ENCODE peak calls at places on chromosomes 6 and 20, in seven cellular contexts. One of them, this sample, is unnamed. For H3K4me1, the result is how much of the 10 kb centered on the place peaks cover.

GRCh38 chr6:170043881-170044790 is 246.7 kb downstream of the DLL1 start:
- DNase-seq in CD8-positive, alpha-beta T cell: no peak
- DNase-seq in endothelial cell of umbilical vein: no peak
- DNase-seq in sigmoid colon: peak
- DNase-seq in OCI-LY7: no peak
- DNase-seq in uterus: no peak
- DNase-seq in vagina: no peak
- DNase-seq in this sample: no peak

GRCh38 chr20:48626938-48627736 is 200.7 kb downstream of the PREX1 start:
- DNase-seq in CD8-positive, alpha-beta T cell: no peak
- DNase-seq in endothelial cell of umbilical vein: no peak
- DNase-seq in sigmoid colon: no peak
- DNase-seq in OCI-LY7: no peak
- DNase-seq in uterus: no peak
- DNase-seq in vagina: no peak
- DNase-seq in this sample: no peak

GRCh38 chr6:142518126-142518525 is 216.3 kb downstream of the ADGRG6 start:
- DNase-seq in CD8-positive, alpha-beta T cell: no peak
- DNase-seq in endothelial cell of umbilical vein: no peak
- DNase-seq in sigmoid colon: no peak
- DNase-seq in OCI-LY7: no peak
- DNase-seq in uterus: no peak
- DNase-seq in vagina: no peak
- DNase-seq in this sample: no peak

GRCh38 chr6:83514877-83515466 is 2.6 kb downstream of the PRSS35 start:
- DNase-seq in CD8-positive, alpha-beta T cell: no peak
- DNase-seq in endothelial cell of umbilical vein: peak
- DNase-seq in sigmoid colon: no peak
- DNase-seq in OCI-LY7: peak
- DNase-seq in uterus: no peak
- DNase-seq in vagina: no peak
- DNase-seq in this sample: no peak

GRCh38 chr20:63025534-63026331 is 19.0 kb upstream of the BHLHE23 start:
- DNase-seq in CD8-positive, alpha-beta T cell: no peak
- DNase-seq in endothelial cell of umbilical vein: no peak
- DNase-seq in sigmoid colon: no peak
- DNase-seq in OCI-LY7: no peak
- DNase-seq in uterus: no peak
- DNase-seq in vagina: no peak
- DNase-seq in this sample: no peak

GRCh38 chr6:150006961-150007464 is 18.3 kb downstream of the RAET1L start:
- DNase-seq in CD8-positive, alpha-beta T cell: no peak
- DNase-seq in endothelial cell of umbilical vein: no peak
- DNase-seq in sigmoid colon: no peak
- DNase-seq in OCI-LY7: peak
- DNase-seq in uterus: no peak
- DNase-seq in vagina: no peak
- DNase-seq in this sample: no peak

GRCh38 chr20:16707674-16708073 is 22.2 kb upstream of the SNRPB2 start:
- DNase-seq in CD8-positive, alpha-beta T cell: no peak
- DNase-seq in endothelial cell of umbilical vein: no peak
- DNase-seq in sigmoid colon: no peak
- DNase-seq in OCI-LY7: peak
- DNase-seq in uterus: no peak
- DNase-seq in vagina: no peak
- DNase-seq in this sample: no peak

GRCh38 chr6:47238456-47238995 is 71.2 kb downstream of the TNFRSF21 start:
- DNase-seq in CD8-positive, alpha-beta T cell: no peak
- DNase-seq in endothelial cell of umbilical vein: no peak
- DNase-seq in sigmoid colon: no peak
- DNase-seq in OCI-LY7: no peak
- DNase-seq in uterus: no peak
- DNase-seq in vagina: no peak
- DNase-seq in this sample: no peak

GRCh38 chr6:69974193-69974592 is 107.8 kb downstream of the COL19A1 start:
- DNase-seq in CD8-positive, alpha-beta T cell: no peak
- DNase-seq in endothelial cell of umbilical vein: no peak
- DNase-seq in sigmoid colon: no peak
- DNase-seq in OCI-LY7: no peak
- DNase-seq in uterus: no peak
- DNase-seq in vagina: no peak
- DNase-seq in this sample: no peak

GRCh38 chr6:163207984-163208383 is 206.5 kb upstream of the QKI start:
- DNase-seq in CD8-positive, alpha-beta T cell: no peak
- DNase-seq in endothelial cell of umbilical vein: no peak
- DNase-seq in sigmoid colon: no peak
- DNase-seq in OCI-LY7: no peak
- DNase-seq in uterus: no peak
- DNase-seq in vagina: no peak
- DNase-seq in this sample: no peak

GRCh38 chr6:14799928-14800327 is 445.9 kb upstream of the JARID2 start:
- DNase-seq in CD8-positive, alpha-beta T cell: no peak
- DNase-seq in endothelial cell of umbilical vein: peak
- DNase-seq in sigmoid colon: peak
- DNase-seq in OCI-LY7: peak
- DNase-seq in uterus: peak
- DNase-seq in vagina: no peak
- DNase-seq in this sample: no peak

GRCh38 chr6:119347466-119348307 is 1.9 kb downstream of the MAN1A1 start:
- DNase-seq in CD8-positive, alpha-beta T cell: peak
- DNase-seq in endothelial cell of umbilical vein: no peak
- DNase-seq in sigmoid colon: peak
- DNase-seq in OCI-LY7: peak
- DNase-seq in uterus: no peak
- DNase-seq in vagina: no peak
- DNase-seq in this sample: no peak

GRCh38 chr6:84738996-84739865 is 25.2 kb downstream of the TBX18 start:
- DNase-seq in CD8-positive, alpha-beta T cell: no peak
- DNase-seq in endothelial cell of umbilical vein: no peak
- DNase-seq in sigmoid colon: no peak
- DNase-seq in OCI-LY7: no peak
- DNase-seq in uterus: no peak
- DNase-seq in vagina: no peak
- DNase-seq in this sample: no peak

GRCh38 chr20:53966774-53967398 is 103.5 kb downstream of the BCAS1 start:
- DNase-seq in CD8-positive, alpha-beta T cell: no peak
- DNase-seq in endothelial cell of umbilical vein: no peak
- DNase-seq in sigmoid colon: no peak
- DNase-seq in OCI-LY7: no peak
- DNase-seq in uterus: no peak
- DNase-seq in vagina: no peak
- DNase-seq in this sample: no peak
- H3K27ac ChIP-seq in CD8-positive, alpha-beta T cell: no peak
- H3K27ac ChIP-seq in endothelial cell of umbilical vein: no peak
- H3K27ac ChIP-seq in sigmoid colon: no peak
- H3K27ac ChIP-seq in OCI-LY7: no peak
- H3K27ac ChIP-seq in uterus: no peak
- H3K27ac ChIP-seq in vagina: no peak
- H3K27ac ChIP-seq in this sample: no peak

DNA sequence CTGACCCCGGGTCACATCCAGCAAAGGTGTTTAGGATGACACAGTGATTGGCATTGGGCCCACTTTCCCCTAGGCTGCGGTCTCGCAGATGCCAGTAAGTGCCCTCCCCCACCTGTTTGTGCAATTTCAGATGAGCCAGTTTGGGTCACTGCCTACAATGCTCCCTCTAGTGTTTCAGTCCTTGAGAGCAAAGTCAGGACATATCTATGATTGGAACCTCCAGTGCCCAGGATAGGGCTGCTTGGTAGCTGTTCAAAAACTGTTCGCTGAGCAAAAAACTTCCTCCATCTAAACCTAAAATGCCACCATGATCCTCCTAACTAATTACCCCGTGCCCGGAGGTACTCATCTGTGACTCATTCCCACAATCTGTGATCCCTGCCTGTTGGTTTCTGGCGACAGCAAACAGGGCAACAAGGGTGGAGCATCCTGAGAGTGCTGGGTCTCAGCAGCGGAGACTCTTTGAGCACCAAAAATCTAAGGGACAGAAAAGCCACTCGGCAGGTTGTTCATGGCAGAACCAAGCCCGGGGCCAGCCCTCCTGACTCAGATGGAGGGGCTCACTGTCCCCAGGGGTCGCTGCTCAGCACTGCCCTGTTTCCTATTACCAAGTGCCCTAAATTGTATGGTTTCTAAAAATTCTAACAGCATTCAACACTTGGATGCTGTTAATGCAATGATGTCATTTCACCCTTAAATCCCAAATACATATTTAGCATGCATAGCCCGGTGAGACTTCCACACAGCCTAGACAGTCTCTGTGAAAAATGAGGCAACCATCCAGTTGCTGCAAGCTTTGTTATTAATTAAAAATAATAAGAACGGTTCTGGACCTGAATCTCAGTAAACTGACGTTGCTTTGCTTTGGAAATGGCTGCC is 5.0 kb downstream of the VSX1 start:
- DNase-seq in CD8-positive, alpha-beta T cell: no peak
- DNase-seq in endothelial cell of umbilical vein: no peak
- DNase-seq in sigmoid colon: no peak
- DNase-seq in OCI-LY7: peak
- DNase-seq in uterus: no peak
- DNase-seq in vagina: peak
- DNase-seq in this sample: no peak
- TF ChIP-seq CTCF in CD8-positive, alpha-beta T cell: no peak
- TF ChIP-seq CTCF in endothelial cell of umbilical vein: no peak
- TF ChIP-seq CTCF in sigmoid colon: no peak
- TF ChIP-seq CTCF in OCI-LY7: peak
- TF ChIP-seq CTCF in uterus: peak
- TF ChIP-seq CTCF in vagina: no peak
- TF ChIP-seq CTCF in this sample: no peak

GRCh38 chr6:37623666-37624065 is 74.0 kb downstream of the MDGA1 start:
- DNase-seq in CD8-positive, alpha-beta T cell: no peak
- DNase-seq in endothelial cell of umbilical vein: no peak
- DNase-seq in sigmoid colon: peak
- DNase-seq in OCI-LY7: no peak
- DNase-seq in uterus: no peak
- DNase-seq in vagina: no peak
- DNase-seq in this sample: no peak

GRCh38 chr6:37624606-37625574 is 72.8 kb downstream of the MDGA1 start:
- DNase-seq in CD8-positive, alpha-beta T cell: no peak
- DNase-seq in endothelial cell of umbilical vein: peak
- DNase-seq in sigmoid colon: no peak
- DNase-seq in OCI-LY7: no peak
- DNase-seq in uterus: peak
- DNase-seq in vagina: no peak
- DNase-seq in this sample: no peak

GRCh38 chr6:37625591-37626374 is 71.9 kb downstream of the MDGA1 start:
- DNase-seq in CD8-positive, alpha-beta T cell: no peak
- DNase-seq in endothelial cell of umbilical vein: no peak
- DNase-seq in sigmoid colon: no peak
- DNase-seq in OCI-LY7: no peak
- DNase-seq in uterus: no peak
- DNase-seq in vagina: no peak
- DNase-seq in this sample: no peak

GRCh38 chr6:37622639-37623038 is 75.0 kb downstream of the MDGA1 start:
- DNase-seq in CD8-positive, alpha-beta T cell: no peak
- DNase-seq in endothelial cell of umbilical vein: no peak
- DNase-seq in sigmoid colon: peak
- DNase-seq in OCI-LY7: peak
- DNase-seq in uterus: no peak
- DNase-seq in vagina: no peak
- DNase-seq in this sample: no peak

GRCh38 chr6:37624121-37624520 is 73.6 kb downstream of the MDGA1 start:
- DNase-seq in CD8-positive, alpha-beta T cell: no peak
- DNase-seq in endothelial cell of umbilical vein: no peak
- DNase-seq in sigmoid colon: no peak
- DNase-seq in OCI-LY7: no peak
- DNase-seq in uterus: no peak
- DNase-seq in vagina: no peak
- DNase-seq in this sample: no peak
- H3K4me1 ChIP-seq in CD8-positive, alpha-beta T cell: under half
- H3K4me1 ChIP-seq in endothelial cell of umbilical vein: under half
- H3K4me1 ChIP-seq in sigmoid colon: under half
- H3K4me1 ChIP-seq in OCI-LY7: under half
- H3K4me1 ChIP-seq in uterus: under half
- H3K4me1 ChIP-seq in vagina: under half
- H3K4me1 ChIP-seq in this sample: under half

GRCh38 chr6:17998442-17998841 is 11.0 kb upstream of the KIF13A start:
- DNase-seq in CD8-positive, alpha-beta T cell: no peak
- DNase-seq in endothelial cell of umbilical vein: no peak
- DNase-seq in sigmoid colon: no peak
- DNase-seq in OCI-LY7: no peak
- DNase-seq in uterus: no peak
- DNase-seq in vagina: no peak
- DNase-seq in this sample: no peak

GRCh38 chr6:17995414-17995813 is 8.0 kb upstream of the KIF13A start:
- DNase-seq in CD8-positive, alpha-beta T cell: no peak
- DNase-seq in endothelial cell of umbilical vein: no peak
- DNase-seq in sigmoid colon: no peak
- DNase-seq in OCI-LY7: no peak
- DNase-seq in uterus: no peak
- DNase-seq in vagina: no peak
- DNase-seq in this sample: no peak

GRCh38 chr6:17999430-17999829 is 12.0 kb upstream of the KIF13A start:
- DNase-seq in CD8-positive, alpha-beta T cell: no peak
- DNase-seq in endothelial cell of umbilical vein: no peak
- DNase-seq in sigmoid colon: no peak
- DNase-seq in OCI-LY7: no peak
- DNase-seq in uterus: no peak
- DNase-seq in vagina: no peak
- DNase-seq in this sample: no peak

GRCh38 chr6:17994019-17994418 is 6.6 kb upstream of the KIF13A start:
- DNase-seq in CD8-positive, alpha-beta T cell: no peak
- DNase-seq in endothelial cell of umbilical vein: no peak
- DNase-seq in sigmoid colon: no peak
- DNase-seq in OCI-LY7: no peak
- DNase-seq in uterus: no peak
- DNase-seq in vagina: no peak
- DNase-seq in this sample: no peak

DNA sequence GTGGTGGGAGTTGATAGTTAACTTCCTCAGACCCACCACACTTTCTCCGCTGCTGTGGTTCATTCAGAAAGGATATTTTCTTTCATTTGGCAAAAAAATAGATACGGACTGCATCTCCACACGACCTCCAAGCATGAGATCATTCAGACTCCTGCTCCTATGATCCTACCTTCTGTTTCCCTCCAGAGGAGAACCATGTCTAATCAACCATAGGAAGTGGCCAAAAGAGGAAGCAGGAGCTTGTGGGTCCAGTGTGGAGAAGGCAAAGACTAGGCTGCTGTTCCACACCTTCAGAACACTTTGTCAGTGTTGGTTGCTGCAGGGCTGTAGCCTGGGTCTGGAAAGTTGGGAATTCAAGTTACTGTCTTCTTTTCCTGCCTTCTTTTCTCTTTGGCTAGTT is 10.6 kb upstream of the KIF13A start:
- DNase-seq in CD8-positive, alpha-beta T cell: no peak
- DNase-seq in endothelial cell of umbilical vein: no peak
- DNase-seq in sigmoid colon: no peak
- DNase-seq in OCI-LY7: no peak
- DNase-seq in uterus: no peak
- DNase-seq in vagina: no peak
- DNase-seq in this sample: no peak
- H3K27ac ChIP-seq in CD8-positive, alpha-beta T cell: no peak
- H3K27ac ChIP-seq in endothelial cell of umbilical vein: no peak
- H3K27ac ChIP-seq in sigmoid colon: no peak
- H3K27ac ChIP-seq in OCI-LY7: no peak
- H3K27ac ChIP-seq in uterus: no peak
- H3K27ac ChIP-seq in vagina: no peak
- H3K27ac ChIP-seq in this sample: no peak

GRCh38 chr6:129472239-129472638 is 237.7 kb downstream of the ARHGAP18 start:
- DNase-seq in CD8-positive, alpha-beta T cell: no peak
- DNase-seq in endothelial cell of umbilical vein: no peak
- DNase-seq in sigmoid colon: no peak
- DNase-seq in OCI-LY7: no peak
- DNase-seq in uterus: no peak
- DNase-seq in vagina: no peak
- DNase-seq in this sample: no peak

GRCh38 chr6:129469070-129469662 is 240.8 kb downstream of the ARHGAP18 start:
- DNase-seq in CD8-positive, alpha-beta T cell: no peak
- DNase-seq in endothelial cell of umbilical vein: no peak
- DNase-seq in sigmoid colon: no peak
- DNase-seq in OCI-LY7: no peak
- DNase-seq in uterus: no peak
- DNase-seq in vagina: no peak
- DNase-seq in this sample: no peak
- TF ChIP-seq CTCF in CD8-positive, alpha-beta T cell: no peak
- TF ChIP-seq CTCF in endothelial cell of umbilical vein: no peak
- TF ChIP-seq CTCF in sigmoid colon: no peak
- TF ChIP-seq CTCF in OCI-LY7: no peak
- TF ChIP-seq CTCF in uterus: no peak
- TF ChIP-seq CTCF in vagina: no peak
- TF ChIP-seq CTCF in this sample: no peak

This sample was measured in thoracic aorta.